ENCODE peak calls at places on chromosomes 13 and 19, in ten cellular contexts. One of them, this sample, is unnamed.

GRCh38 chr13:32330438-32330837 is 15.1 kb downstream of the BRCA2 start:
- DNase-seq in cardiac fibroblast: peak
- DNase-seq in frontal cortex: no peak
- DNase-seq in HT1080: peak
- DNase-seq in GM23338: no peak
- DNase-seq in astrocyte of the spinal cord: no peak
- DNase-seq in psoas muscle: no peak
- DNase-seq in putamen: no peak
- DNase-seq in NCI-H2081: no peak
- DNase-seq in sciatic nerve: no peak
- DNase-seq in this sample: no peak

GRCh38 chr13:98543380-98544104 is 33.4 kb downstream of the STK24 start:
- DNase-seq in HT1080: no peak
- DNase-seq in putamen: no peak
- DNase-seq in sciatic nerve: no peak
- DNase-seq in GM23338: no peak
- DNase-seq in NCI-H2081: no peak
- DNase-seq in cardiac fibroblast: no peak
- DNase-seq in frontal cortex: no peak
- DNase-seq in astrocyte of the spinal cord: no peak
- DNase-seq in psoas muscle: no peak
- DNase-seq in this sample: no peak

GRCh38 chr13:20408181-20408580 is 117.5 kb downstream of the CRYL1 start:
- DNase-seq in NCI-H2081: no peak
- DNase-seq in sciatic nerve: no peak
- DNase-seq in frontal cortex: no peak
- DNase-seq in cardiac fibroblast: no peak
- DNase-seq in psoas muscle: no peak
- DNase-seq in astrocyte of the spinal cord: no peak
- DNase-seq in GM23338: no peak
- DNase-seq in putamen: no peak
- DNase-seq in HT1080: no peak
- DNase-seq in this sample: no peak

GRCh38 chr13:98746968-98747367 is 5.5 kb downstream of the SLC15A1 start:
- DNase-seq in NCI-H2081: no peak
- DNase-seq in cardiac fibroblast: no peak
- DNase-seq in GM23338: no peak
- DNase-seq in frontal cortex: no peak
- DNase-seq in astrocyte of the spinal cord: no peak
- DNase-seq in HT1080: no peak
- DNase-seq in sciatic nerve: no peak
- DNase-seq in putamen: no peak
- DNase-seq in psoas muscle: no peak
- DNase-seq in this sample: no peak

GRCh38 chr19:1411255-1412191 is 4.1 kb downstream of the DAZAP1 start:
- DNase-seq in GM23338: no peak
- DNase-seq in NCI-H2081: peak
- DNase-seq in astrocyte of the spinal cord: peak
- DNase-seq in psoas muscle: peak
- DNase-seq in frontal cortex: peak
- DNase-seq in cardiac fibroblast: peak
- DNase-seq in putamen: peak
- DNase-seq in sciatic nerve: no peak
- DNase-seq in HT1080: no peak
- DNase-seq in this sample: no peak

GRCh38 chr13:31909889-31910551 is 121.6 kb upstream of the FRY start:
- DNase-seq in sciatic nerve: peak
- DNase-seq in astrocyte of the spinal cord: peak
- DNase-seq in NCI-H2081: peak
- DNase-seq in psoas muscle: no peak
- DNase-seq in cardiac fibroblast: peak
- DNase-seq in HT1080: peak
- DNase-seq in GM23338: peak
- DNase-seq in frontal cortex: peak
- DNase-seq in putamen: peak
- DNase-seq in this sample: no peak

GRCh38 chr19:11041966-11042627 is 47.2 kb upstream of the LDLR start:
- DNase-seq in frontal cortex: no peak
- DNase-seq in putamen: no peak
- DNase-seq in HT1080: no peak
- DNase-seq in GM23338: no peak
- DNase-seq in sciatic nerve: no peak
- DNase-seq in astrocyte of the spinal cord: no peak
- DNase-seq in psoas muscle: no peak
- DNase-seq in NCI-H2081: no peak
- DNase-seq in cardiac fibroblast: no peak
- DNase-seq in this sample: no peak

GRCh38 chr19:2051771-2052704 is 994 bp upstream of the MKNK2 start:
- DNase-seq in psoas muscle: peak
- DNase-seq in putamen: no peak
- DNase-seq in cardiac fibroblast: peak
- DNase-seq in sciatic nerve: peak
- DNase-seq in HT1080: no peak
- DNase-seq in GM23338: no peak
- DNase-seq in astrocyte of the spinal cord: no peak
- DNase-seq in NCI-H2081: no peak
- DNase-seq in frontal cortex: no peak
- DNase-seq in this sample: no peak

GRCh38 chr13:46666727-46667456 is 113.9 kb downstream of the LRCH1 start:
- DNase-seq in astrocyte of the spinal cord: no peak
- DNase-seq in GM23338: peak
- DNase-seq in cardiac fibroblast: no peak
- DNase-seq in putamen: no peak
- DNase-seq in psoas muscle: no peak
- DNase-seq in HT1080: no peak
- DNase-seq in NCI-H2081: peak
- DNase-seq in frontal cortex: no peak
- DNase-seq in sciatic nerve: no peak
- DNase-seq in this sample: no peak

GRCh38 chr19:5313307-5313706 is 27.3 kb downstream of the PTPRS start:
- DNase-seq in frontal cortex: no peak
- DNase-seq in putamen: no peak
- DNase-seq in psoas muscle: no peak
- DNase-seq in astrocyte of the spinal cord: no peak
- DNase-seq in HT1080: no peak
- DNase-seq in GM23338: no peak
- DNase-seq in NCI-H2081: peak
- DNase-seq in cardiac fibroblast: no peak
- DNase-seq in sciatic nerve: no peak
- DNase-seq in this sample: no peak

GRCh38 chr19:33393286-33394005 is 19.9 kb downstream of the CEBPG start:
- DNase-seq in GM23338: no peak
- DNase-seq in putamen: no peak
- DNase-seq in astrocyte of the spinal cord: no peak
- DNase-seq in frontal cortex: peak
- DNase-seq in NCI-H2081: no peak
- DNase-seq in sciatic nerve: peak
- DNase-seq in cardiac fibroblast: no peak
- DNase-seq in HT1080: no peak
- DNase-seq in psoas muscle: no peak
- DNase-seq in this sample: no peak

GRCh38 chr19:19050731-19051130 is 13.1 kb upstream of the SLC25A42 start:
- DNase-seq in HT1080: no peak
- DNase-seq in psoas muscle: no peak
- DNase-seq in cardiac fibroblast: no peak
- DNase-seq in NCI-H2081: no peak
- DNase-seq in sciatic nerve: no peak
- DNase-seq in astrocyte of the spinal cord: no peak
- DNase-seq in putamen: no peak
- DNase-seq in frontal cortex: no peak
- DNase-seq in GM23338: no peak
- DNase-seq in this sample: no peak

GRCh38 chr19:1122972-1123363 is 19.2 kb downstream of the GPX4 start:
- DNase-seq in putamen: no peak
- DNase-seq in sciatic nerve: peak
- DNase-seq in psoas muscle: peak
- DNase-seq in astrocyte of the spinal cord: peak
- DNase-seq in HT1080: peak
- DNase-seq in NCI-H2081: no peak
- DNase-seq in cardiac fibroblast: peak
- DNase-seq in frontal cortex: peak
- DNase-seq in GM23338: peak
- DNase-seq in this sample: no peak